ENCODE peak calls at places on chromosomes 3 and 15, in eight cellular contexts. H, W, F, B, J, Y, Z and X are unnamed samples.

GRCh38 chr3:15659254-15659975 is 57.9 kb downstream of the BTD start:
- DNase-seq in J (no peak), Y (peak; percentile 25), Z (peak; percentile 23), H (peak; percentile 53), F (no peak), W (no peak), B (no peak), X (no peak)

GRCh38 chr3:100682056-100682853 is 27.0 kb upstream of the TFG start:
- DNase-seq in Y (no peak), B (no peak), W (no peak), H (no peak), F (peak; percentile 73), Z (peak; percentile 10), J (no peak), X (no peak)

GRCh38 chr3:24881239-24881638 is 386.6 kb upstream of the THRB start:
- DNase-seq in Z (no peak), J (no peak), W (no peak), F (no peak), H (no peak), B (no peak), Y (no peak), X (no peak)

GRCh38 chr3:43389388-43390254 is 103.3 kb downstream of the SNRK start:
- DNase-seq in B (no peak), W (peak; percentile 90), Y (peak; percentile 76), J (no peak), F (peak; percentile 75), Z (peak; percentile 78), H (peak; percentile 90), X (peak; percentile 60)

GRCh38 chr3:195537995-195538394 is 5.1 kb downstream of the PPP1R2 start:
- DNase-seq in B (no peak), F (no peak), H (no peak), W (no peak), Y (no peak), Z (no peak), J (no peak), X (peak; percentile 26)

GRCh38 chr15:96583671-96584070 is 253.2 kb downstream of the NR2F2 start:
- DNase-seq in J (no peak), B (no peak), Y (no peak), F (no peak), Z (peak; percentile 46), H (peak; percentile 2), W (no peak), X (no peak)

GRCh38 chr3:122915300-122916055 is 112.1 kb downstream of the SEMA5B start:
- DNase-seq in F (no peak), J (no peak), Z (no peak), W (peak; percentile 8), B (no peak), H (no peak), Y (no peak), X (no peak)

GRCh38 chr3:173502983-173503568 is 105.5 kb downstream of the NLGN1 start:
- DNase-seq in H (peak; percentile 1), B (no peak), W (no peak), Y (no peak), Z (peak; percentile 3), F (no peak), J (no peak), X (no peak)

GRCh38 chr15:100877551-100877950 is 2.1 kb upstream of the ALDH1A3 start:
- DNase-seq in Y (no peak), B (no peak), J (no peak), W (no peak), H (no peak), Z (no peak), F (no peak), X (no peak)

GRCh38 chr15:63372018-63372705 is 9.5 kb downstream of the CA12 start:
- DNase-seq in J (no peak), Y (peak; percentile 59), W (no peak), B (no peak), F (peak; percentile 66), H (peak; percentile 97), Z (peak; percentile 98), X (no peak)

GRCh38 chr15:80613762-80614365 is 81.2 kb upstream of the ABHD17C start:
- DNase-seq in Y (no peak), B (no peak), H (no peak), W (no peak), J (no peak), F (no peak), Z (no peak), X (no peak)

GRCh38 chr15:98292442-98293240 is 332.1 kb downstream of the ARRDC4 start:
- DNase-seq in Z (no peak), B (peak; percentile 39), J (peak; percentile 83), H (peak; percentile 22), W (no peak), F (no peak), Y (peak; percentile 44), X (no peak)